ENCODE peak calls at places on chromosome 12, in nine cellular contexts. E, Y, M, S, V, D, A, W and C are unnamed samples.

GRCh38 chr12:132554857-132555630 is 55.3 kb downstream of the LRCOL1 start:
- DNase-seq in D (no peak), E (peak), A (no peak), Y (no peak), S (no peak), M (no peak), V (peak), W (no peak), C (peak)

GRCh38 chr12:57749061-57749460 is 3.0 kb downstream of the CDK4 start:
- DNase-seq in A (no peak), V (no peak), M (no peak), S (no peak), E (no peak), W (no peak), D (no peak), Y (no peak), C (no peak)

GRCh38 chr12:130633771-130634170 is 82.3 kb downstream of the RIMBP2 start:
- DNase-seq in S (no peak), Y (no peak), W (peak), A (peak), M (peak), D (peak), V (no peak), E (no peak), C (no peak)

GRCh38 chr12:9759680-9760592 is 765 bp downstream of the CD69 start:
- DNase-seq in A (no peak), M (no peak), V (no peak), Y (no peak), S (no peak), E (no peak), W (no peak), D (no peak), C (no peak)

GRCh38 chr12:30019386-30020140 is 235.8 kb upstream of the TMTC1 start:
- DNase-seq in M (peak), E (no peak), A (no peak), Y (no peak), D (no peak), S (no peak), W (no peak), V (no peak), C (no peak)

GRCh38 chr12:67649165-67650126 is 901 bp downstream of the DYRK2 start:
- DNase-seq in D (no peak), W (peak), S (no peak), V (no peak), Y (peak), A (no peak), M (no peak), E (no peak), C (peak)

GRCh38 chr12:112305951-112306350 is 76.3 kb downstream of the HECTD4 start:
- DNase-seq in Y (no peak), E (no peak), D (no peak), A (no peak), W (no peak), V (no peak), S (no peak), M (peak), C (no peak)

GRCh38 chr12:76685246-76685678 is 78.7 kb upstream of the ZDHHC17 start:
- DNase-seq in V (peak), M (no peak), D (peak), S (no peak), E (peak), W (no peak), A (peak), Y (no peak), C (no peak)

GRCh38 chr12:47317182-47317915 is 237.6 kb upstream of the AMIGO2 start:
- DNase-seq in Y (no peak), E (no peak), S (no peak), A (no peak), W (no peak), V (no peak), M (no peak), D (no peak), C (no peak)

GRCh38 chr12:78035913-78036658 is 205.4 kb downstream of the NAV3 start:
- DNase-seq in M (peak), Y (no peak), E (peak), D (no peak), V (no peak), A (no peak), W (no peak), S (no peak), C (no peak)

GRCh38 chr12:104485651-104486341 is 29.0 kb downstream of the CHST11 start:
- DNase-seq in E (no peak), D (no peak), W (no peak), A (no peak), M (no peak), S (no peak), V (no peak), Y (no peak), C (peak)

GRCh38 chr12:95674631-95675030 is 115.9 kb downstream of the NTN4 start:
- DNase-seq in E (peak), V (no peak), Y (no peak), D (no peak), A (no peak), S (no peak), M (peak), W (no peak), C (no peak)

GRCh38 chr12:126233625-126234024 is 1168.4 kb downstream of the AACS start:
- DNase-seq in D (no peak), Y (no peak), V (no peak), A (peak), E (peak), M (no peak), W (no peak), S (no peak), C (no peak)

GRCh38 chr12:121423253-121423652 is 23.3 kb downstream of the RNF34 start:
- DNase-seq in A (no peak), Y (no peak), V (no peak), W (no peak), S (no peak), E (no peak), M (no peak), D (no peak), C (no peak)